ENCODE peak calls at places on chromosome 3, in eight cellular contexts. T, H, V, Q, Y, N, E and Z are unnamed samples.

GRCh38 chr3:42906085-42906904 is at the start of gene ZNF662:
- DNase-seq in T (no peak), H (peak; percentile 46), V (no peak), Q (no peak), Y (no peak), N (no peak), E (no peak), Z (peak; percentile 45)

GRCh38 chr3:4956743-4957142 is 22.5 kb upstream of the BHLHE40 start:
- DNase-seq in T (no peak), H (no peak), V (no peak), Q (no peak), Y (no peak), N (no peak), E (no peak), Z (no peak)

GRCh38 chr3:4290272-4290893 is 12.8 kb upstream of the SETMAR start:
- DNase-seq in T (no peak), H (peak; percentile 51), V (peak; percentile 38), Q (no peak), Y (no peak), N (peak; percentile 21), E (peak; percentile 48), Z (peak; percentile 49)

GRCh38 chr3:71581981-71582611 is 1.4 kb downstream of the FOXP1 start:
- DNase-seq in T (no peak), H (peak; percentile 30), V (peak; percentile 52), Q (no peak), Y (peak; percentile 17), N (peak; percentile 54), E (no peak), Z (peak; percentile 43)

GRCh38 chr3:65277788-65278187 is 590.0 kb upstream of the ADAMTS9 start:
- DNase-seq in T (no peak), H (no peak), V (no peak), Q (no peak), Y (no peak), N (no peak), E (no peak), Z (no peak)

GRCh38 chr3:187709155-187709554 is 6.8 kb upstream of the RTP2 start:
- DNase-seq in T (no peak), H (no peak), V (peak; percentile 26), Q (no peak), Y (no peak), N (no peak), E (no peak), Z (no peak)

GRCh38 chr3:188179006-188179966 is 25.3 kb downstream of the LPP start:
- DNase-seq in T (peak; percentile 78), H (peak; percentile 59), V (no peak), Q (no peak), Y (no peak), N (no peak), E (peak; percentile 92), Z (no peak)

GRCh38 chr3:155230382-155230781 is 63.1 kb downstream of the STRIT1 start:
- DNase-seq in T (peak; percentile 61), H (peak; percentile 96), V (no peak), Q (no peak), Y (no peak), N (no peak), E (peak; percentile 80), Z (no peak)

GRCh38 chr3:25812644-25813043 is 22.8 kb downstream of the OXSM start:
- DNase-seq in T (no peak), H (no peak), V (no peak), Q (no peak), Y (no peak), N (no peak), E (no peak), Z (no peak)

GRCh38 chr3:114411811-114412803 is 118.3 kb downstream of the TIGIT start:
- DNase-seq in T (no peak), H (peak; percentile 88), V (peak; percentile 81), Q (no peak), Y (no peak), N (no peak), E (peak; percentile 87), Z (no peak)

GRCh38 chr3:104269771-104270170 is 1096.9 kb upstream of the ALCAM start:
- DNase-seq in T (no peak), H (no peak), V (no peak), Q (no peak), Y (no peak), N (no peak), E (no peak), Z (no peak)

GRCh38 chr3:72319202-72320095 is 528.8 kb downstream of the SHQ1 start:
- DNase-seq in T (no peak), H (peak; percentile 67), V (peak; percentile 58), Q (no peak), Y (no peak), N (no peak), E (peak; percentile 56), Z (no peak)

GRCh38 chr3:126288314-126288713 is 68.9 kb downstream of the KLF15 start:
- DNase-seq in T (no peak), H (no peak), V (no peak), Q (no peak), Y (no peak), N (no peak), E (no peak), Z (no peak)

GRCh38 chr3:150495563-150496168 is 50.6 kb downstream of the SERP1 start:
- DNase-seq in T (peak; percentile 8), H (peak; percentile 48), V (peak; percentile 65), Q (peak; percentile 61), Y (no peak), N (no peak), E (peak; percentile 60), Z (peak; percentile 63)

GRCh38 chr3:2823437-2824211 is 286.6 kb downstream of the IL5RA start:
- DNase-seq in T (no peak), H (no peak), V (peak; percentile 54), Q (no peak), Y (no peak), N (no peak), E (no peak), Z (no peak)